ENCODE peak calls at places on chromosomes 13 and 19, in eight cellular contexts. D is lower leg skin, P is cardiac muscle cell, R is colonic mucosa, X is lower lobe of right lung, G is fibroblast of the aortic adventitia, H is adrenal gland, N is tibial nerve. J is an unnamed sample.

GRCh38 chr13:44306401-44307192 is 67.0 kb upstream of the SERP2 start:
- DNase-seq in D (no peak), P (peak; percentile 22), R (peak; percentile 58), X (no peak), G (peak; percentile 99), H (peak; percentile 68), N (peak; percentile 37), J (no peak)

GRCh38 chr13:77139311-77139710 is 112.4 kb upstream of the FBXL3 start:
- DNase-seq in D (no peak), P (no peak), R (no peak), X (no peak), G (no peak), H (no peak), N (no peak), J (no peak)

GRCh38 chr13:40388617-40389016 is 277.8 kb downstream of the FOXO1 start:
- DNase-seq in D (no peak), P (no peak), R (peak; percentile 27), X (no peak), G (no peak), H (no peak), N (no peak), J (no peak)

GRCh38 chr19:10363789-10364281 is 16.5 kb downstream of the TYK2 start:
- DNase-seq in D (no peak), P (no peak), R (no peak), X (no peak), G (no peak), H (no peak), N (no peak), J (no peak)

GRCh38 chr19:51607920-51608562 is 22.2 kb downstream of the SIGLEC5 start:
- DNase-seq in D (peak; percentile 93), P (peak; percentile 74), R (peak; percentile 85), X (peak; percentile 90), G (peak; percentile 73), H (peak; percentile 74), N (peak; percentile 82), J (peak; percentile 60)

GRCh38 chr19:17450264-17451075 is 2.0 kb upstream of the TMEM221 start:
- DNase-seq in D (no peak), P (no peak), R (no peak), X (no peak), G (no peak), H (peak; percentile 39), N (no peak), J (no peak)

GRCh38 chr13:112145221-112146072 is 78.5 kb downstream of the SOX1 start:
- DNase-seq in D (peak; percentile 58), P (no peak), R (no peak), X (no peak), G (no peak), H (no peak), N (no peak), J (no peak)

GRCh38 chr13:98222816-98223215 is 45.7 kb upstream of the RNF113B start:
- DNase-seq in D (no peak), P (no peak), R (no peak), X (no peak), G (no peak), H (no peak), N (no peak), J (no peak)

GRCh38 chr13:79435549-79435948 is 29.5 kb upstream of the RBM26 start:
- DNase-seq in D (no peak), P (no peak), R (no peak), X (no peak), G (peak; percentile 85), H (no peak), N (no peak), J (no peak)

GRCh38 chr19:49213791-49214190 is 56.2 kb downstream of the TRPM4 start:
- DNase-seq in D (no peak), P (no peak), R (no peak), X (no peak), G (no peak), H (no peak), N (no peak), J (no peak)

GRCh38 chr13:44437356-44438233 is 64.0 kb downstream of the SERP2 start:
- DNase-seq in D (no peak), P (peak; percentile 49), R (no peak), X (no peak), G (peak; percentile 71), H (no peak), N (no peak), J (no peak)

GRCh38 chr13:38496956-38497355 is 147.3 kb downstream of the UFM1 start:
- DNase-seq in D (no peak), P (no peak), R (no peak), X (no peak), G (no peak), H (no peak), N (no peak), J (no peak)

GRCh38 chr13:48400820-48401219 is 12.1 kb downstream of the LPAR6 start:
- DNase-seq in D (no peak), P (no peak), R (no peak), X (no peak), G (peak; percentile 82), H (no peak), N (no peak), J (no peak)

GRCh38 chr19:51375504-51376221 is 3.2 kb upstream of the NKG7 start:
- DNase-seq in D (no peak), P (no peak), R (no peak), X (no peak), G (no peak), H (no peak), N (no peak), J (no peak)

GRCh38 chr13:29105779-29106178 is 285.6 kb downstream of the MTUS2 start:
- DNase-seq in D (no peak), P (peak; percentile 23), R (no peak), X (no peak), G (no peak), H (no peak), N (no peak), J (no peak)

GRCh38 chr13:110769097-110769496 is 55.6 kb downstream of the ING1 start:
- DNase-seq in D (no peak), P (no peak), R (no peak), X (no peak), G (no peak), H (no peak), N (no peak), J (no peak)

GRCh38 chr13:103282571-103283450 is 216.6 kb upstream of the SLC10A2 start:
- DNase-seq in D (no peak), P (peak; percentile 64), R (no peak), X (no peak), G (peak; percentile 88), H (no peak), N (no peak), J (no peak)

GRCh38 chr13:30618938-30619289 is 1.2 kb downstream of the USPL1 start:
- DNase-seq in D (no peak), P (no peak), R (no peak), X (no peak), G (no peak), H (no peak), N (no peak), J (no peak)

GRCh38 chr19:44512326-44513298 is 12.3 kb upstream of the ZNF180 start:
- DNase-seq in D (peak; percentile 65), P (peak; percentile 20), R (peak; percentile 49), X (no peak), G (peak; percentile 68), H (no peak), N (no peak), J (peak; percentile 30)

GRCh38 chr19:2770055-2771013 is 12.7 kb downstream of the SGTA start:
- DNase-seq in D (no peak), P (peak; percentile 44), R (peak; percentile 39), X (no peak), G (peak; percentile 63), H (peak; percentile 66), N (no peak), J (no peak)

GRCh38 chr13:46295531-46296464 is 84.1 kb downstream of the LRRC63 start:
- DNase-seq in D (no peak), P (no peak), R (no peak), X (peak; percentile 62), G (peak; percentile 99), H (peak; percentile 51), N (peak; percentile 46), J (no peak)

GRCh38 chr13:46296920-46297319 is 85.2 kb downstream of the LRRC63 start:
- DNase-seq in D (no peak), P (no peak), R (no peak), X (no peak), G (peak; percentile 99), H (no peak), N (peak; percentile 19), J (no peak)

GRCh38 chr13:46297338-46297737 is 85.6 kb downstream of the LRRC63 start:
- DNase-seq in D (no peak), P (no peak), R (no peak), X (no peak), G (peak; percentile 82), H (no peak), N (no peak), J (no peak)

GRCh38 chr13:46296465-46296822 is 84.7 kb downstream of the LRRC63 start:
- DNase-seq in D (no peak), P (no peak), R (no peak), X (no peak), G (no peak), H (no peak), N (no peak), J (no peak)
- H3K4me3 ChIP-seq in D (no peak overlapping the region), P (no peak overlapping the region), R (no peak overlapping the region), X (no peak overlapping the region), G (no peak overlapping the region), H (no peak overlapping the region), N (no peak overlapping the region), J (no peak overlapping the region)

GRCh38 chr19:8093740-8094139 is 41.2 kb downstream of the CCL25 start:
- DNase-seq in D (no peak), P (no peak), R (no peak), X (peak; percentile 3), G (no peak), H (no peak), N (no peak), J (no peak)
- TF ChIP-seq CTCF in D (no peak), P (no peak), R (no peak), X (no peak), G (no peak), H (no peak), N (no peak), J (no peak)

GRCh38 chr19:12784394-12784870 is 6.9 kb upstream of the JUNB start:
- DNase-seq in D (no peak), P (no peak), R (no peak), X (no peak), G (no peak), H (no peak), N (no peak), J (no peak)

GRCh38 chr19:12784871-12785430 is 6.3 kb upstream of the JUNB start:
- DNase-seq in D (no peak), P (no peak), R (no peak), X (no peak), G (peak; percentile 37), H (no peak), N (no peak), J (no peak)

GRCh38 chr19:12782424-12783225 is 7.3 kb upstream of the HOOK2 start:
- DNase-seq in D (peak; percentile 96), P (peak; percentile 70), R (peak; percentile 84), X (peak; percentile 94), G (peak; percentile 91), H (peak; percentile 91), N (peak; percentile 81), J (no peak)

GRCh38 chr19:12783226-12783848 is 7.9 kb upstream of the JUNB start:
- DNase-seq in D (no peak), P (no peak), R (no peak), X (no peak), G (no peak), H (no peak), N (no peak), J (no peak)

GRCh38 chr19:12783849-12784393 is 7.4 kb upstream of the JUNB start:
- DNase-seq in D (no peak), P (no peak), R (peak; percentile 71), X (peak; percentile 84), G (no peak), H (no peak), N (no peak), J (no peak)
- H3K4me3 ChIP-seq in D (no peak overlapping the region), P (no peak overlapping the region), R (no peak overlapping the region), X (peak overlapping the region; percentile 58), G (no peak overlapping the region), H (no peak overlapping the region), N (peak overlapping the region; percentile 53), J (no peak overlapping the region)

GRCh38 chr19:31519216-31519615 is 170.0 kb upstream of the TSHZ3 start:
- DNase-seq in D (peak; percentile 26), P (no peak), R (no peak), X (no peak), G (no peak), H (no peak), N (no peak), J (no peak)
- TF ChIP-seq CTCF in D (no peak), P (no peak), R (no peak), X (no peak), G (no peak), H (no peak), N (no peak), J (no peak)